ENCODE peak calls at places on chromosomes 13 and 19, in ten cellular contexts. D is mammary epithelial cell, Z is activated B cell treated with CpG ODN at 0.5 μM for 24 hours, M is GM12878, T is breast epithelium, A is psoas muscle, U is cardiac muscle cell, X is cardiac fibroblast, V is spleen, O is WTC11. R is an unnamed sample.

GRCh38 chr19:30236006-30236405 is 136.2 kb upstream of the ZNF536 start:
- DNase-seq in D (no peak), Z (no peak), M (no peak), T (no peak), A (no peak), U (no peak), X (no peak), V (no peak), O (no peak), R (no peak)

GRCh38 chr13:93767917-93768422 is 541.4 kb downstream of the GPC6 start:
- DNase-seq in D (no peak), Z (no peak), M (no peak), T (no peak), A (no peak), U (no peak), X (no peak), V (no peak), O (no peak), R (no peak)

GRCh38 chr19:55113570-55114039 is 3.8 kb downstream of the PPP1R12C start:
- DNase-seq in D (peak), Z (no peak), M (no peak), T (peak), A (peak), U (peak), X (peak), V (no peak), O (peak), R (no peak)

GRCh38 chr13:110138009-110138699 is 168.8 kb downstream of the COL4A1 start:
- DNase-seq in D (peak), Z (peak), M (peak), T (peak), A (peak), U (peak), X (peak), V (peak), O (peak), R (peak)

GRCh38 chr19:39428309-39429112 is 7.2 kb downstream of the RPS16 start:
- DNase-seq in D (no peak), Z (no peak), M (no peak), T (no peak), A (peak), U (peak), X (peak), V (peak), O (peak), R (no peak)

GRCh38 chr13:106213028-106213427 is 322.4 kb downstream of the EFNB2 start:
- DNase-seq in D (no peak), Z (no peak), M (no peak), T (no peak), A (no peak), U (no peak), X (no peak), V (no peak), O (no peak), R (no peak)

GRCh38 chr19:40921005-40921897 is 39.2 kb upstream of the CYP2A7 start:
- DNase-seq in D (no peak), Z (no peak), M (no peak), T (peak), A (no peak), U (peak), X (no peak), V (no peak), O (no peak), R (no peak)

GRCh38 chr19:3979289-3979673 is 6.0 kb downstream of the EEF2 start:
- DNase-seq in D (no peak), Z (no peak), M (no peak), T (peak), A (no peak), U (no peak), X (no peak), V (no peak), O (no peak), R (no peak)

GRCh38 chr19:13839938-13840750 is 36.8 kb upstream of the NANOS3 start:
- DNase-seq in D (peak), Z (peak), M (no peak), T (peak), A (peak), U (peak), X (peak), V (peak), O (no peak), R (peak)

GRCh38 chr19:21047712-21048111 is 27.3 kb downstream of the ZNF430 start:
- DNase-seq in D (no peak), Z (no peak), M (no peak), T (no peak), A (no peak), U (no peak), X (no peak), V (no peak), O (no peak), R (no peak)

GRCh38 chr13:42495256-42495655 is 78.7 kb upstream of the TNFSF11 start:
- DNase-seq in D (peak), Z (no peak), M (no peak), T (no peak), A (no peak), U (no peak), X (no peak), V (no peak), O (no peak), R (no peak)

GRCh38 chr13:42494157-42494556 is 79.8 kb upstream of the TNFSF11 start:
- DNase-seq in D (peak), Z (no peak), M (no peak), T (no peak), A (no peak), U (no peak), X (no peak), V (no peak), O (no peak), R (no peak)

GRCh38 chr13:42497798-42498197 is 76.2 kb upstream of the TNFSF11 start:
- DNase-seq in D (peak), Z (no peak), M (peak), T (no peak), A (no peak), U (peak), X (peak), V (no peak), O (no peak), R (peak)

GRCh38 chr13:42495751-42496150 is 78.2 kb upstream of the TNFSF11 start:
- DNase-seq in D (no peak), Z (no peak), M (no peak), T (no peak), A (no peak), U (no peak), X (no peak), V (no peak), O (no peak), R (no peak)

DNA sequence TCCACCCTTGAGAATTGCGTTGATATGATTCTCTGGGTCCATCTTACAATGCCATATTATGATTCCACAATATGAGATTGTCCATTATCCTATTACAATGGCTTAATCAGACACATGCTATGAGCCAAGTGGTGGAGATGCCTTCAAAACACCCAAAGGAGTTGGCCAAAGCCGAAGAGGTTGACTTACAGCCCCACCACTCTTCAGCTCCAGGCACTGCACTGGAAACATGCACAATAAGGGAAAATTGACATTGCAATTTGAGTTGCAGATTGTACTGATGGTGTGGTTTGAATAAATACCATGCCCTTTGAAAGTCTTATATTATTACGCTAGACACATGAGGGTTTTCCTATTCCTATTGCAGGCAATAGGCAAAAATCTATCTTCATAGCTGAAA is 75.4 kb upstream of the TNFSF11 start:
- DNase-seq in D (no peak), Z (no peak), M (no peak), T (no peak), A (no peak), U (no peak), X (no peak), V (no peak), O (no peak), R (no peak)
- TF ChIP-seq CTCF in D (peak), Z (no peak), M (peak), T (no peak), A (no peak), U (peak), X (peak), V (no peak), O (no peak), R (no peak)

GRCh38 chr19:10001899-10002298 is 8.4 kb downstream of the COL5A3 start:
- DNase-seq in D (no peak), Z (no peak), M (no peak), T (no peak), A (peak), U (peak), X (peak), V (no peak), O (peak), R (peak)
- TF ChIP-seq CTCF in D (peak), Z (no peak), M (peak), T (no peak), A (peak), U (peak), X (peak), V (no peak), O (peak), R (peak)

GRCh38 chr13:38667526-38668094 is 19.3 kb upstream of the FREM2 start:
- DNase-seq in D (no peak), Z (no peak), M (no peak), T (no peak), A (no peak), U (peak), X (no peak), V (no peak), O (no peak), R (no peak)

GRCh38 chr13:38669234-38669964 is 17.5 kb upstream of the FREM2 start:
- DNase-seq in D (no peak), Z (no peak), M (no peak), T (no peak), A (no peak), U (no peak), X (no peak), V (no peak), O (no peak), R (no peak)

GRCh38 chr13:38674208-38674607 is 12.7 kb upstream of the FREM2 start:
- DNase-seq in D (peak), Z (no peak), M (no peak), T (no peak), A (no peak), U (no peak), X (no peak), V (no peak), O (no peak), R (no peak)

GRCh38 chr13:38664920-38665319 is 22.0 kb upstream of the FREM2 start:
- DNase-seq in D (peak), Z (no peak), M (no peak), T (no peak), A (no peak), U (no peak), X (no peak), V (no peak), O (no peak), R (no peak)

DNA sequence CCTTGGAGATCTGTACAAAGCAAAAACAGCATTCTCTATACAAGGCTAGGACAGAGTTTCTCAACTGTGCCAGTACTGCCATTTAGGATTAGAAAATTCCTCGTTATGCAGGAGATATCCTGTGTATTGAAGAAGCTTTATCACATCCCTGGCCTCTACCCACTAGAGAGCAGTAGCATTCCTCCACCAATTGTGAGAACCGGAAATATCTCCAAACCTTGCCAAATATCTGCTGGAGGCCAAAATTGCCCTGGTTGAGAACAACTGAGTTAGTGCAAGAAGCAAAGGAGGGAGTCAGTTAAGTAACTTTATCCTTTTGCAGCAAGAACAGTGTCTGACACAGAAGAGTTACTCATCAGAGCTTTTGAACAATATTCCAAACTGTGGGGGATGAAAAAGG is 16.2 kb upstream of the FREM2 start:
- DNase-seq in D (peak), Z (no peak), M (no peak), T (no peak), A (no peak), U (peak), X (peak), V (no peak), O (no peak), R (no peak)
- TF ChIP-seq CTCF in D (peak), Z (no peak), M (no peak), T (no peak), A (no peak), U (peak), X (no peak), V (no peak), O (no peak), R (no peak)

GRCh38 chr13:83549671-83550070 is 332.6 kb downstream of the SLITRK1 start:
- DNase-seq in D (peak), Z (no peak), M (no peak), T (no peak), A (no peak), U (no peak), X (no peak), V (no peak), O (no peak), R (no peak)

GRCh38 chr13:83546476-83546875 is 335.8 kb downstream of the SLITRK1 start:
- DNase-seq in D (no peak), Z (no peak), M (no peak), T (no peak), A (no peak), U (peak), X (peak), V (no peak), O (no peak), R (no peak)

GRCh38 chr13:83547043-83547442 is 335.2 kb downstream of the SLITRK1 start:
- DNase-seq in D (no peak), Z (no peak), M (no peak), T (no peak), A (no peak), U (no peak), X (no peak), V (no peak), O (no peak), R (no peak)
- TF ChIP-seq CTCF in D (no peak), Z (no peak), M (no peak), T (no peak), A (no peak), U (no peak), X (no peak), V (no peak), O (no peak), R (no peak)

GRCh38 chr19:1220452-1221037 is 15.0 kb downstream of the STK11 start:
- DNase-seq in D (no peak), Z (no peak), M (no peak), T (no peak), A (no peak), U (no peak), X (no peak), V (no peak), O (no peak), R (no peak)
- TF ChIP-seq CTCF in D (no peak), Z (no peak), M (no peak), T (no peak), A (no peak), U (peak), X (peak), V (no peak), O (no peak), R (no peak)

DNA sequence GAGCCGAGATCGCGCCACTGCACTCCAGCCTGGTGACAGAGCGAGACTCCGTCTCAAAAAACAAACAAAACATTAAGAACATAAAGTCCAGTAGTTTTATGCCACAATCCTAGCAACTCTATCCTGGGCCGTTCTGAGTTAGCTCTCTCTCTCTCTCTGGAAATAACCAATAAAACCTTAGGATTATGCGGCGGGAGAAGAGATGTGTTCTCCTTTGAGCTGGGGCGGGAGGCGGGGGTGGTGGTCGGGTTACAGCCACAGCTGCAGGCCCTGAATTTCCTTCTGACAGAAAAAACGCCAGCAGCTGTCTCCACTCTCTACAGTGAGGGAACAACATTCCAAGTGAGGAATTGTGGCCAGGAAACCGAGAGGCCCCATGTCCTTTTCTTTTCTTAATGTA is 9.0 kb upstream of the PNMA8A start:
- DNase-seq in D (no peak), Z (no peak), M (no peak), T (no peak), A (peak), U (peak), X (peak), V (no peak), O (no peak), R (no peak)
- TF ChIP-seq CTCF in D (no peak), Z (no peak), M (no peak), T (no peak), A (no peak), U (no peak), X (no peak), V (no peak), O (no peak), R (no peak)

GRCh38 chr19:33472696-33473624 is 48.6 kb downstream of the PEPD start:
- DNase-seq in D (peak), Z (no peak), M (no peak), T (no peak), A (no peak), U (peak), X (peak), V (peak), O (peak), R (no peak)
- TF ChIP-seq CTCF in D (no peak), Z (no peak), M (no peak), T (no peak), A (no peak), U (no peak), X (no peak), V (no peak), O (no peak), R (no peak)

GRCh38 chr19:1606138-1606651 is 933 bp upstream of the UQCR11 start:
- DNase-seq in D (no peak), Z (no peak), M (no peak), T (no peak), A (no peak), U (no peak), X (no peak), V (no peak), O (no peak), R (no peak)

GRCh38 chr19:1610579-1610978 is 5.3 kb upstream of the UQCR11 start:
- DNase-seq in D (no peak), Z (no peak), M (no peak), T (no peak), A (no peak), U (no peak), X (no peak), V (no peak), O (no peak), R (peak)

GRCh38 chr19:1611353-1611752 is 6.1 kb upstream of the UQCR11 start:
- DNase-seq in D (no peak), Z (no peak), M (no peak), T (no peak), A (no peak), U (no peak), X (no peak), V (no peak), O (no peak), R (no peak)

GRCh38 chr19:1609680-1610474 is 4.6 kb upstream of the UQCR11 start:
- DNase-seq in D (no peak), Z (no peak), M (no peak), T (no peak), A (no peak), U (no peak), X (no peak), V (no peak), O (no peak), R (no peak)

GRCh38 chr19:1608414-1609391 is 3.4 kb upstream of the UQCR11 start:
- DNase-seq in D (no peak), Z (no peak), M (no peak), T (no peak), A (no peak), U (no peak), X (no peak), V (peak), O (no peak), R (peak)
- TF ChIP-seq CTCF in D (no peak), Z (no peak), M (no peak), T (no peak), A (no peak), U (no peak), X (no peak), V (no peak), O (no peak), R (no peak)